ENCODE peak calls at places on chromosomes 13 and 19, in five cellular contexts. A, H, E, C and I are unnamed samples.

GRCh38 chr19:47608074-47608907 is 643 bp upstream of the BICRA start:
- DNase-seq in A (peak), H (peak), E (peak), C (peak), I (peak)

GRCh38 chr19:50669319-50670101 is 20.3 kb downstream of the C19orf81 start:
- DNase-seq in A (no peak), H (no peak), E (peak), C (peak), I (peak)

GRCh38 chr13:85616275-85616674 is 182.9 kb downstream of the SLITRK6 start:
- DNase-seq in A (no peak), H (no peak), E (no peak), C (no peak), I (no peak)

GRCh38 chr13:73697166-73697565 is 437.0 kb downstream of the KLF12 start:
- DNase-seq in A (no peak), H (no peak), E (no peak), C (no peak), I (no peak)

GRCh38 chr19:45507864-45508680 is 793 bp downstream of the VASP start:
- DNase-seq in A (peak), H (peak), E (peak), C (peak), I (peak)

GRCh38 chr13:20699715-20700114 is 3.8 kb upstream of the IL17D start:
- DNase-seq in A (no peak), H (no peak), E (no peak), C (no peak), I (no peak)

GRCh38 chr13:106001443-106001842 is 534.0 kb downstream of the EFNB2 start:
- DNase-seq in A (no peak), H (no peak), E (no peak), C (no peak), I (no peak)

GRCh38 chr19:45311640-45312039 is 11.0 kb downstream of the CKM start:
- DNase-seq in A (no peak), H (no peak), E (no peak), C (no peak), I (no peak)

GRCh38 chr19:14370169-14370998 is 10.9 kb upstream of the ADGRE5 start:
- DNase-seq in A (no peak), H (no peak), E (peak), C (no peak), I (peak)

GRCh38 chr13:50468849-50469669 is 374.4 kb downstream of the DLEU7 start:
- DNase-seq in A (no peak), H (no peak), E (no peak), C (no peak), I (no peak)

GRCh38 chr13:43303040-43303729 is 279.8 kb downstream of the DNAJC15 start:
- DNase-seq in A (peak), H (peak), E (no peak), C (peak), I (no peak)

GRCh38 chr19:37466277-37466797 is 907 bp downstream of the ZNF569 start:
- DNase-seq in A (peak), H (no peak), E (no peak), C (no peak), I (no peak)

GRCh38 chr19:33175156-33175782 is 18.9 kb upstream of the LRP3 start:
- DNase-seq in A (no peak), H (no peak), E (no peak), C (no peak), I (no peak)

GRCh38 chr19:40923934-40924391 is 41.9 kb upstream of the CYP2A7 start:
- DNase-seq in A (no peak), H (no peak), E (no peak), C (no peak), I (no peak)

GRCh38 chr13:45446181-45446580 is 18.6 kb upstream of the COG3 start:
- DNase-seq in A (no peak), H (no peak), E (no peak), C (peak), I (no peak)

GRCh38 chr19:13554506-13555235 is 48.4 kb upstream of the CACNA1A start:
- DNase-seq in A (no peak), H (no peak), E (no peak), C (no peak), I (no peak)

GRCh38 chr13:44331446-44331845 is 42.2 kb upstream of the SERP2 start:
- DNase-seq in A (no peak), H (no peak), E (peak), C (no peak), I (no peak)